ENCODE peak calls at places on chromosome 17, in seven cellular contexts. N, R, U, J, B, C and W are unnamed samples.

GRCh38 chr17:52724578-52724977 is 566.1 kb upstream of the CA10 start:
- DNase-seq in N (no peak), R (no peak), U (no peak), J (no peak), B (no peak), C (no peak), W (no peak)

GRCh38 chr17:34398990-34399389 is 36.0 kb upstream of the CCL1 start:
- DNase-seq in N (no peak), R (no peak), U (no peak), J (peak; percentile 38), B (no peak), C (no peak), W (no peak)

GRCh38 chr17:48752399-48753288 is 24.1 kb upstream of the HOXB13 start:
- DNase-seq in N (no peak), R (no peak), U (no peak), J (no peak), B (peak; percentile 39), C (no peak), W (no peak)

GRCh38 chr17:59105852-59106462 is 723 bp downstream of the TRIM37 start:
- DNase-seq in N (peak; percentile 79), R (peak; percentile 73), U (peak; percentile 79), J (peak; percentile 73), B (peak; percentile 84), C (peak; percentile 21), W (peak; percentile 39)

GRCh38 chr17:49978501-49978900 is 9.5 kb downstream of the DLX4 start:
- DNase-seq in N (no peak), R (no peak), U (no peak), J (peak; percentile 58), B (peak; percentile 85), C (no peak), W (peak; percentile 12)

GRCh38 chr17:5584971-5585794 is 874 bp upstream of the NLRP1 start:
- DNase-seq in N (no peak), R (no peak), U (no peak), J (no peak), B (no peak), C (peak; percentile 9), W (no peak)

GRCh38 chr17:66379539-66379938 is 77.1 kb downstream of the PRKCA start:
- DNase-seq in N (no peak), R (no peak), U (no peak), J (no peak), B (no peak), C (no peak), W (no peak)

GRCh38 chr17:47789611-47790520 is 31.7 kb downstream of the OSBPL7 start:
- DNase-seq in N (no peak), R (peak; percentile 66), U (peak; percentile 73), J (peak; percentile 19), B (peak; percentile 71), C (peak; percentile 49), W (peak; percentile 75)

GRCh38 chr17:82007495-82008257 is 15.0 kb downstream of the CENPX start:
- DNase-seq in N (no peak), R (no peak), U (no peak), J (no peak), B (no peak), C (no peak), W (no peak)

GRCh38 chr17:82064433-82065192 is 991 bp downstream of the DUS1L start:
- DNase-seq in N (no peak), R (no peak), U (no peak), J (no peak), B (no peak), C (no peak), W (no peak)

GRCh38 chr17:10616502-10617119 is 40.5 kb downstream of the MYH3 start:
- DNase-seq in N (peak; percentile 49), R (peak; percentile 86), U (peak; percentile 88), J (peak; percentile 57), B (peak; percentile 83), C (peak; percentile 71), W (peak; percentile 83)

GRCh38 chr17:17818088-17818526 is 18.7 kb downstream of the SREBF1 start:
- DNase-seq in N (no peak), R (no peak), U (no peak), J (peak; percentile 4), B (peak; percentile 78), C (no peak), W (peak; percentile 52)